ENCODE peak calls at places on chromosome 18, in seven cellular contexts. One of them, this sample, is unnamed.

GRCh38 chr18:35271656-35272055 is 18.4 kb downstream of the ZSCAN30 start:
- DNase-seq in B cell: no peak
- DNase-seq in cardiac fibroblast: no peak
- DNase-seq in tibial nerve: no peak
- DNase-seq in glutamatergic neuron: no peak
- DNase-seq in choroid plexus epithelial cell: no peak
- DNase-seq in lower lobe of right lung: no peak
- DNase-seq in this sample: no peak

GRCh38 chr18:72427721-72428120 is 116.4 kb downstream of the CBLN2 start:
- DNase-seq in choroid plexus epithelial cell: peak
- DNase-seq in tibial nerve: no peak
- DNase-seq in B cell: no peak
- DNase-seq in glutamatergic neuron: no peak
- DNase-seq in lower lobe of right lung: no peak
- DNase-seq in cardiac fibroblast: no peak
- DNase-seq in this sample: no peak

GRCh38 chr18:60044290-60045006 is 144.7 kb downstream of the PMAIP1 start:
- DNase-seq in tibial nerve: no peak
- DNase-seq in cardiac fibroblast: peak
- DNase-seq in choroid plexus epithelial cell: peak
- DNase-seq in glutamatergic neuron: no peak
- DNase-seq in B cell: no peak
- DNase-seq in lower lobe of right lung: no peak
- DNase-seq in this sample: no peak

GRCh38 chr18:32629990-32630389 is 142.8 kb downstream of the KLHL14 start:
- DNase-seq in lower lobe of right lung: no peak
- DNase-seq in cardiac fibroblast: no peak
- DNase-seq in tibial nerve: no peak
- DNase-seq in choroid plexus epithelial cell: no peak
- DNase-seq in B cell: no peak
- DNase-seq in glutamatergic neuron: no peak
- DNase-seq in this sample: no peak

GRCh38 chr18:63731215-63731614 is 28.5 kb downstream of the SERPINB11 start:
- DNase-seq in cardiac fibroblast: no peak
- DNase-seq in tibial nerve: no peak
- DNase-seq in choroid plexus epithelial cell: no peak
- DNase-seq in B cell: no peak
- DNase-seq in lower lobe of right lung: no peak
- DNase-seq in glutamatergic neuron: no peak
- DNase-seq in this sample: no peak

GRCh38 chr18:57466745-57467144 is 31.6 kb downstream of the ONECUT2 start:
- DNase-seq in glutamatergic neuron: no peak
- DNase-seq in choroid plexus epithelial cell: peak
- DNase-seq in tibial nerve: no peak
- DNase-seq in B cell: no peak
- DNase-seq in lower lobe of right lung: no peak
- DNase-seq in cardiac fibroblast: no peak
- DNase-seq in this sample: no peak

GRCh38 chr18:48866028-48866733 is 84.6 kb downstream of the SMAD7 start:
- DNase-seq in cardiac fibroblast: peak
- DNase-seq in B cell: no peak
- DNase-seq in tibial nerve: no peak
- DNase-seq in lower lobe of right lung: peak
- DNase-seq in glutamatergic neuron: peak
- DNase-seq in choroid plexus epithelial cell: no peak
- DNase-seq in this sample: peak

GRCh38 chr18:55427951-55428350 is 160.0 kb downstream of the TCF4 start:
- DNase-seq in glutamatergic neuron: no peak
- DNase-seq in B cell: no peak
- DNase-seq in cardiac fibroblast: no peak
- DNase-seq in choroid plexus epithelial cell: no peak
- DNase-seq in lower lobe of right lung: no peak
- DNase-seq in tibial nerve: no peak
- DNase-seq in this sample: no peak

GRCh38 chr18:44725300-44726096 is 44.8 kb downstream of the SETBP1 start:
- DNase-seq in B cell: peak
- DNase-seq in tibial nerve: no peak
- DNase-seq in cardiac fibroblast: peak
- DNase-seq in choroid plexus epithelial cell: peak
- DNase-seq in glutamatergic neuron: no peak
- DNase-seq in lower lobe of right lung: no peak
- DNase-seq in this sample: no peak

GRCh38 chr18:43193336-43193735 is 77.9 kb upstream of the RIT2 start:
- DNase-seq in cardiac fibroblast: no peak
- DNase-seq in lower lobe of right lung: no peak
- DNase-seq in choroid plexus epithelial cell: no peak
- DNase-seq in tibial nerve: no peak
- DNase-seq in glutamatergic neuron: no peak
- DNase-seq in B cell: no peak
- DNase-seq in this sample: no peak

GRCh38 chr18:5073026-5073944 is 123.8 kb downstream of the AKAIN1 start:
- DNase-seq in B cell: no peak
- DNase-seq in lower lobe of right lung: no peak
- DNase-seq in glutamatergic neuron: peak
- DNase-seq in choroid plexus epithelial cell: peak
- DNase-seq in cardiac fibroblast: peak
- DNase-seq in tibial nerve: peak
- DNase-seq in this sample: peak

GRCh38 chr18:57002627-57003026 is 144.3 kb upstream of the BOD1L2 start:
- DNase-seq in tibial nerve: no peak
- DNase-seq in lower lobe of right lung: no peak
- DNase-seq in glutamatergic neuron: no peak
- DNase-seq in choroid plexus epithelial cell: peak
- DNase-seq in B cell: no peak
- DNase-seq in cardiac fibroblast: no peak
- DNase-seq in this sample: no peak

GRCh38 chr18:9708057-9708881 is at the start of gene RAB31:
- DNase-seq in cardiac fibroblast: peak
- DNase-seq in glutamatergic neuron: peak
- DNase-seq in B cell: peak
- DNase-seq in tibial nerve: peak
- DNase-seq in choroid plexus epithelial cell: peak
- DNase-seq in lower lobe of right lung: peak
- DNase-seq in this sample: peak

GRCh38 chr18:6920099-6920955 is 190.8 kb downstream of the ARHGAP28 start:
- DNase-seq in B cell: no peak
- DNase-seq in choroid plexus epithelial cell: peak
- DNase-seq in lower lobe of right lung: no peak
- DNase-seq in glutamatergic neuron: peak
- DNase-seq in tibial nerve: peak
- DNase-seq in cardiac fibroblast: peak
- DNase-seq in this sample: peak

GRCh38 chr18:32930695-32931301 is 158.0 kb upstream of the KLHL14 start:
- DNase-seq in lower lobe of right lung: no peak
- DNase-seq in B cell: no peak
- DNase-seq in cardiac fibroblast: peak
- DNase-seq in choroid plexus epithelial cell: peak
- DNase-seq in glutamatergic neuron: no peak
- DNase-seq in tibial nerve: no peak
- DNase-seq in this sample: no peak

GRCh38 chr18:48820483-48821250 is 130.1 kb downstream of the SMAD7 start:
- DNase-seq in tibial nerve: no peak
- DNase-seq in glutamatergic neuron: peak
- DNase-seq in B cell: peak
- DNase-seq in choroid plexus epithelial cell: no peak
- DNase-seq in lower lobe of right lung: peak
- DNase-seq in cardiac fibroblast: no peak
- DNase-seq in this sample: no peak

DNA sequence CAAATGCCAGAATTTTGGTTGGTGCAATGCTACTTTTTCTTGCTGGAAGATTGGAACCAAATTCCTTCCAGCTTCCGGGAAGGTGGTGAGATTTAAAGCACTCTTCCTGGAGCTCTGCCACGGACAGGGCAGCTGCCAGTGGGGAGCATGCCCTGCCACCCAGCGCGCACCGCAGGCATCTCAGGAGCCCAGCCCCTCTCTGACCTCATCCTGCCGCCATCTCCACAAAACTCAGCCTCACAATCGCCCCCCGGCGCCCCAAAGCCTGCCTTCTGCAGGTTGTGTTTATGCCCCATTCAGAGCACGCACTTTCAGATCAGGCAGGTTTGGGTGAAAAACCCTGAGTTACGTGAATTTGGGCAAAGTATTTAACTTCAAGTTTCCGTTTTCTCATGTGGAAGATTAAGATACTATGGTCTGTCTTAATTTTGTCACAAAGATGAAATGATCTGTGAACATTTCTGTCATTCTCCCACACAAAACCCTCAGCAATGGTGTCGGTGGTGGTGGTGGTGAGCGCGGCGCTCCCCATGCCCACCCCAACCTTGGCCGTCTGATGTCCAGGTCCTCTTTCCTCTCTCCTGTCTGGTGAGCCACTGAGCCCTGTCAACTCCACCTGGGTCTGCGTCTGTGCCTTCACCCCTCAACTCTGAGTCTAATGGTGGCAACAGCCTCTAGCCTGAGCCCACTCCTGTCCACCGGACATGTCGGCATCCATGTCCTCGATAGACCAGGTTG is 282.8 kb upstream of the SALL3 start:
- DNase-seq in cardiac fibroblast: no peak
- DNase-seq in glutamatergic neuron: no peak
- DNase-seq in B cell: no peak
- DNase-seq in tibial nerve: no peak
- DNase-seq in lower lobe of right lung: no peak
- DNase-seq in choroid plexus epithelial cell: no peak
- DNase-seq in this sample: no peak
- TF ChIP-seq CTCF in cardiac fibroblast: no peak
- TF ChIP-seq CTCF in glutamatergic neuron: no peak
- TF ChIP-seq CTCF in B cell: no peak
- TF ChIP-seq CTCF in tibial nerve: no peak
- TF ChIP-seq CTCF in lower lobe of right lung: no peak
- TF ChIP-seq CTCF in choroid plexus epithelial cell: no peak
- TF ChIP-seq CTCF in this sample: no peak

DNA sequence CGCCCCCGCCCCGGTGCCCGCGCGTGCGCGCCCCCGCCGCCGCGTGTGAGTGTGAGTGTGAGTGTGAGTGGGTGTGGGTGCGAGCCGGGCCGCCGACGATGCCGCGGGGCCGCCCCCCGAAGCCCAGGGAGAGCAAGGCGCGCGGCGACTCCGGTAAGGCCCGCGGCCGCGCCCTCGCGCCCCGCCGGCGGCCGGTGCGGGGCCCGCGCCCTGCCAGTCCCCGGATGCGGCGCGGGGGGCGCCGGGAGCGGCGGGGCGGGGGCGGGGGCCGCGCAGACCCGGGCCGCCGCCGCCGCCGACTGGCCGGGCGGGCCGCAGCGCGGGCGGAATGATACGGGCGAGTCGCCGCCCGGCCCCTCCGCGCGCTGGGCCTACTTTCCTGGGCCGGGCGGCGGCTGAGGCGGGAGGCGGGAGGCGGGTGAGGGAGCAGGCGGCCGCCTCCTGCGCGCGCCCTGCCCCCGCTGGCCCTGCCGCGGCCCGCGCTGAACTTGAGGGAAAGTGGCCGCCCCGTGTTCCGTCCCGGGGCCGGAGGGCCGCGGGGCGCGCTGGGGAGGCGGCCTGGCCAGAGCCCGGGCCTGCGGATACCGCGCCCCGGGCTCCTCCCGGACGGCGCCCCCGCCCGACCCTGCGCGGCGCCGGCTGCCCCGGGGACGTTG is at the start of gene ZNF236:
- DNase-seq in B cell: peak
- DNase-seq in cardiac fibroblast: peak
- DNase-seq in lower lobe of right lung: peak
- DNase-seq in tibial nerve: peak
- DNase-seq in glutamatergic neuron: peak
- DNase-seq in choroid plexus epithelial cell: peak
- DNase-seq in this sample: peak
- TF ChIP-seq CTCF in B cell: no peak
- TF ChIP-seq CTCF in cardiac fibroblast: no peak
- TF ChIP-seq CTCF in lower lobe of right lung: no peak
- TF ChIP-seq CTCF in tibial nerve: no peak
- TF ChIP-seq CTCF in glutamatergic neuron: no peak
- TF ChIP-seq CTCF in choroid plexus epithelial cell: no peak
- TF ChIP-seq CTCF in this sample: no peak

GRCh38 chr18:76420888-76421287 is 74.2 kb downstream of the ZNF516 start:
- DNase-seq in lower lobe of right lung: no peak
- DNase-seq in B cell: no peak
- DNase-seq in choroid plexus epithelial cell: no peak
- DNase-seq in glutamatergic neuron: no peak
- DNase-seq in cardiac fibroblast: no peak
- DNase-seq in tibial nerve: no peak
- DNase-seq in this sample: no peak

GRCh38 chr18:76421291-76422078 is 73.6 kb downstream of the ZNF516 start:
- DNase-seq in cardiac fibroblast: no peak
- DNase-seq in lower lobe of right lung: peak
- DNase-seq in choroid plexus epithelial cell: no peak
- DNase-seq in tibial nerve: no peak
- DNase-seq in glutamatergic neuron: no peak
- DNase-seq in B cell: peak
- DNase-seq in this sample: no peak

GRCh38 chr18:76422121-76422520 is 72.9 kb downstream of the ZNF516 start:
- DNase-seq in B cell: peak
- DNase-seq in choroid plexus epithelial cell: no peak
- DNase-seq in tibial nerve: no peak
- DNase-seq in cardiac fibroblast: no peak
- DNase-seq in lower lobe of right lung: no peak
- DNase-seq in glutamatergic neuron: peak
- DNase-seq in this sample: no peak

GRCh38 chr18:76416935-76417334 is 78.1 kb downstream of the ZNF516 start:
- DNase-seq in choroid plexus epithelial cell: peak
- DNase-seq in cardiac fibroblast: peak
- DNase-seq in lower lobe of right lung: no peak
- DNase-seq in B cell: no peak
- DNase-seq in glutamatergic neuron: no peak
- DNase-seq in tibial nerve: peak
- DNase-seq in this sample: no peak

GRCh38 chr18:76419811-76420210 is 75.2 kb downstream of the ZNF516 start:
- DNase-seq in tibial nerve: no peak
- DNase-seq in choroid plexus epithelial cell: no peak
- DNase-seq in lower lobe of right lung: no peak
- DNase-seq in cardiac fibroblast: no peak
- DNase-seq in B cell: peak
- DNase-seq in glutamatergic neuron: no peak
- DNase-seq in this sample: no peak
- TF ChIP-seq CTCF in tibial nerve: no peak
- TF ChIP-seq CTCF in choroid plexus epithelial cell: no peak
- TF ChIP-seq CTCF in lower lobe of right lung: no peak
- TF ChIP-seq CTCF in cardiac fibroblast: no peak
- TF ChIP-seq CTCF in B cell: no peak
- TF ChIP-seq CTCF in glutamatergic neuron: no peak
- TF ChIP-seq CTCF in this sample: no peak

GRCh38 chr18:12059334-12060181 is 34.1 kb upstream of the ANKRD62 start:
- DNase-seq in tibial nerve: no peak
- DNase-seq in lower lobe of right lung: no peak
- DNase-seq in cardiac fibroblast: no peak
- DNase-seq in glutamatergic neuron: no peak
- DNase-seq in B cell: no peak
- DNase-seq in choroid plexus epithelial cell: peak
- DNase-seq in this sample: peak

GRCh38 chr18:12056884-12057402 is 36.7 kb upstream of the ANKRD62 start:
- DNase-seq in tibial nerve: no peak
- DNase-seq in choroid plexus epithelial cell: no peak
- DNase-seq in cardiac fibroblast: no peak
- DNase-seq in B cell: no peak
- DNase-seq in lower lobe of right lung: no peak
- DNase-seq in glutamatergic neuron: no peak
- DNase-seq in this sample: no peak

GRCh38 chr18:12057419-12058039 is 36.1 kb upstream of the ANKRD62 start:
- DNase-seq in lower lobe of right lung: no peak
- DNase-seq in B cell: no peak
- DNase-seq in tibial nerve: no peak
- DNase-seq in cardiac fibroblast: no peak
- DNase-seq in choroid plexus epithelial cell: no peak
- DNase-seq in glutamatergic neuron: no peak
- DNase-seq in this sample: no peak

GRCh38 chr18:12053312-12053711 is 40.3 kb upstream of the ANKRD62 start:
- DNase-seq in lower lobe of right lung: no peak
- DNase-seq in choroid plexus epithelial cell: no peak
- DNase-seq in cardiac fibroblast: no peak
- DNase-seq in tibial nerve: no peak
- DNase-seq in B cell: no peak
- DNase-seq in glutamatergic neuron: no peak
- DNase-seq in this sample: no peak

GRCh38 chr18:12056034-12056883 is 37.4 kb upstream of the ANKRD62 start:
- DNase-seq in tibial nerve: no peak
- DNase-seq in cardiac fibroblast: no peak
- DNase-seq in glutamatergic neuron: no peak
- DNase-seq in choroid plexus epithelial cell: no peak
- DNase-seq in B cell: no peak
- DNase-seq in lower lobe of right lung: no peak
- DNase-seq in this sample: no peak
- TF ChIP-seq CTCF in tibial nerve: no peak
- TF ChIP-seq CTCF in cardiac fibroblast: no peak
- TF ChIP-seq CTCF in glutamatergic neuron: no peak
- TF ChIP-seq CTCF in choroid plexus epithelial cell: no peak
- TF ChIP-seq CTCF in B cell: no peak
- TF ChIP-seq CTCF in lower lobe of right lung: no peak
- TF ChIP-seq CTCF in this sample: no peak

This sample was measured in BE2C.